ENCODE peak calls at places on chromosomes 5 and 9, in ten cellular contexts. One of them, this sample, is unnamed.

GRCh38 chr5:173750538-173751265 is 134.3 kb upstream of the BOD1 start:
- DNase-seq in psoas muscle: no peak
- DNase-seq in effector memory CD4-positive, alpha-beta T cell: no peak
- DNase-seq in astrocyte: no peak
- DNase-seq in uterus: no peak
- DNase-seq in brain microvascular endothelial cell: no peak
- DNase-seq in kidney: no peak
- DNase-seq in mesendoderm: no peak
- DNase-seq in CD8-positive, alpha-beta T cell: no peak
- DNase-seq in sigmoid colon: no peak
- DNase-seq in this sample: no peak

GRCh38 chr5:131845828-131846227 is 49.0 kb upstream of the FNIP1 start:
- DNase-seq in psoas muscle: no peak
- DNase-seq in effector memory CD4-positive, alpha-beta T cell: no peak
- DNase-seq in astrocyte: no peak
- DNase-seq in uterus: no peak
- DNase-seq in brain microvascular endothelial cell: no peak
- DNase-seq in kidney: no peak
- DNase-seq in mesendoderm: no peak
- DNase-seq in CD8-positive, alpha-beta T cell: no peak
- DNase-seq in sigmoid colon: no peak
- DNase-seq in this sample: no peak

GRCh38 chr5:133460172-133460758 is 152.1 kb downstream of the FSTL4 start:
- DNase-seq in psoas muscle: no peak
- DNase-seq in effector memory CD4-positive, alpha-beta T cell: no peak
- DNase-seq in astrocyte: no peak
- DNase-seq in uterus: no peak
- DNase-seq in brain microvascular endothelial cell: no peak
- DNase-seq in kidney: no peak
- DNase-seq in mesendoderm: peak; percentile 57
- DNase-seq in CD8-positive, alpha-beta T cell: no peak
- DNase-seq in sigmoid colon: no peak
- DNase-seq in this sample: peak; percentile 34

GRCh38 chr9:124392254-124392653 is 23.0 kb downstream of the PSMB7 start:
- DNase-seq in psoas muscle: peak; percentile 31
- DNase-seq in effector memory CD4-positive, alpha-beta T cell: no peak
- DNase-seq in astrocyte: peak; percentile 27
- DNase-seq in uterus: no peak
- DNase-seq in brain microvascular endothelial cell: no peak
- DNase-seq in kidney: peak; percentile 51
- DNase-seq in mesendoderm: no peak
- DNase-seq in CD8-positive, alpha-beta T cell: no peak
- DNase-seq in sigmoid colon: no peak
- DNase-seq in this sample: no peak

GRCh38 chr9:124040935-124041816 is 29.6 kb downstream of the LHX2 start:
- DNase-seq in psoas muscle: peak; percentile 51
- DNase-seq in effector memory CD4-positive, alpha-beta T cell: peak; percentile 9
- DNase-seq in astrocyte: no peak
- DNase-seq in uterus: no peak
- DNase-seq in brain microvascular endothelial cell: no peak
- DNase-seq in kidney: no peak
- DNase-seq in mesendoderm: no peak
- DNase-seq in CD8-positive, alpha-beta T cell: no peak
- DNase-seq in sigmoid colon: no peak
- DNase-seq in this sample: peak; percentile 44

GRCh38 chr5:88119535-88119934 is 149.1 kb downstream of the TMEM161B start:
- DNase-seq in psoas muscle: no peak
- DNase-seq in effector memory CD4-positive, alpha-beta T cell: no peak
- DNase-seq in astrocyte: peak; percentile 45
- DNase-seq in uterus: no peak
- DNase-seq in brain microvascular endothelial cell: no peak
- DNase-seq in kidney: no peak
- DNase-seq in mesendoderm: no peak
- DNase-seq in CD8-positive, alpha-beta T cell: no peak
- DNase-seq in sigmoid colon: no peak
- DNase-seq in this sample: no peak

GRCh38 chr9:88781500-88782391 is 209.5 kb upstream of the S1PR3 start:
- DNase-seq in psoas muscle: no peak
- DNase-seq in effector memory CD4-positive, alpha-beta T cell: no peak
- DNase-seq in astrocyte: peak; percentile 69
- DNase-seq in uterus: peak; percentile 62
- DNase-seq in brain microvascular endothelial cell: peak; percentile 92
- DNase-seq in kidney: peak; percentile 72
- DNase-seq in mesendoderm: peak; percentile 80
- DNase-seq in CD8-positive, alpha-beta T cell: no peak
- DNase-seq in sigmoid colon: no peak
- DNase-seq in this sample: peak; percentile 37

GRCh38 chr5:26343801-26344310 is 694.5 kb downstream of the CDH9 start:
- DNase-seq in psoas muscle: no peak
- DNase-seq in effector memory CD4-positive, alpha-beta T cell: no peak
- DNase-seq in astrocyte: no peak
- DNase-seq in uterus: no peak
- DNase-seq in brain microvascular endothelial cell: no peak
- DNase-seq in kidney: no peak
- DNase-seq in mesendoderm: no peak
- DNase-seq in CD8-positive, alpha-beta T cell: no peak
- DNase-seq in sigmoid colon: no peak
- DNase-seq in this sample: no peak

GRCh38 chr5:24712947-24713346 is 68.2 kb upstream of the CDH10 start:
- DNase-seq in psoas muscle: no peak
- DNase-seq in effector memory CD4-positive, alpha-beta T cell: no peak
- DNase-seq in astrocyte: no peak
- DNase-seq in uterus: no peak
- DNase-seq in brain microvascular endothelial cell: no peak
- DNase-seq in kidney: no peak
- DNase-seq in mesendoderm: no peak
- DNase-seq in CD8-positive, alpha-beta T cell: no peak
- DNase-seq in sigmoid colon: no peak
- DNase-seq in this sample: no peak

GRCh38 chr9:115400801-115401200 is 282.8 kb upstream of the TNC start:
- DNase-seq in psoas muscle: peak; percentile 17
- DNase-seq in effector memory CD4-positive, alpha-beta T cell: no peak
- DNase-seq in astrocyte: peak; percentile 90
- DNase-seq in uterus: no peak
- DNase-seq in brain microvascular endothelial cell: peak; percentile 25
- DNase-seq in kidney: no peak
- DNase-seq in mesendoderm: no peak
- DNase-seq in CD8-positive, alpha-beta T cell: no peak
- DNase-seq in sigmoid colon: no peak
- DNase-seq in this sample: peak; percentile 60

GRCh38 chr5:149170292-149170691 is 29.0 kb downstream of the ABLIM3 start:
- DNase-seq in psoas muscle: no peak
- DNase-seq in effector memory CD4-positive, alpha-beta T cell: no peak
- DNase-seq in astrocyte: peak; percentile 67
- DNase-seq in uterus: no peak
- DNase-seq in brain microvascular endothelial cell: no peak
- DNase-seq in kidney: no peak
- DNase-seq in mesendoderm: no peak
- DNase-seq in CD8-positive, alpha-beta T cell: no peak
- DNase-seq in sigmoid colon: no peak
- DNase-seq in this sample: no peak

GRCh38 chr9:1208185-1208584 is 158.0 kb downstream of the DMRT2 start:
- DNase-seq in psoas muscle: peak; percentile 15
- DNase-seq in effector memory CD4-positive, alpha-beta T cell: no peak
- DNase-seq in astrocyte: peak; percentile 42
- DNase-seq in uterus: peak; percentile 58
- DNase-seq in brain microvascular endothelial cell: peak; percentile 41
- DNase-seq in kidney: no peak
- DNase-seq in mesendoderm: no peak
- DNase-seq in CD8-positive, alpha-beta T cell: no peak
- DNase-seq in sigmoid colon: no peak
- DNase-seq in this sample: peak; percentile 94

GRCh38 chr5:61620660-61621650 is 288.9 kb downstream of the ZSWIM6 start:
- DNase-seq in psoas muscle: no peak
- DNase-seq in effector memory CD4-positive, alpha-beta T cell: no peak
- DNase-seq in astrocyte: no peak
- DNase-seq in uterus: no peak
- DNase-seq in brain microvascular endothelial cell: no peak
- DNase-seq in kidney: peak; percentile 52
- DNase-seq in mesendoderm: no peak
- DNase-seq in CD8-positive, alpha-beta T cell: no peak
- DNase-seq in sigmoid colon: peak; percentile 85
- DNase-seq in this sample: no peak

GRCh38 chr9:98909935-98910334 is 33.8 kb upstream of the COL15A1 start:
- DNase-seq in psoas muscle: no peak
- DNase-seq in effector memory CD4-positive, alpha-beta T cell: no peak
- DNase-seq in astrocyte: no peak
- DNase-seq in uterus: no peak
- DNase-seq in brain microvascular endothelial cell: no peak
- DNase-seq in kidney: no peak
- DNase-seq in mesendoderm: no peak
- DNase-seq in CD8-positive, alpha-beta T cell: no peak
- DNase-seq in sigmoid colon: no peak
- DNase-seq in this sample: no peak

DNA sequence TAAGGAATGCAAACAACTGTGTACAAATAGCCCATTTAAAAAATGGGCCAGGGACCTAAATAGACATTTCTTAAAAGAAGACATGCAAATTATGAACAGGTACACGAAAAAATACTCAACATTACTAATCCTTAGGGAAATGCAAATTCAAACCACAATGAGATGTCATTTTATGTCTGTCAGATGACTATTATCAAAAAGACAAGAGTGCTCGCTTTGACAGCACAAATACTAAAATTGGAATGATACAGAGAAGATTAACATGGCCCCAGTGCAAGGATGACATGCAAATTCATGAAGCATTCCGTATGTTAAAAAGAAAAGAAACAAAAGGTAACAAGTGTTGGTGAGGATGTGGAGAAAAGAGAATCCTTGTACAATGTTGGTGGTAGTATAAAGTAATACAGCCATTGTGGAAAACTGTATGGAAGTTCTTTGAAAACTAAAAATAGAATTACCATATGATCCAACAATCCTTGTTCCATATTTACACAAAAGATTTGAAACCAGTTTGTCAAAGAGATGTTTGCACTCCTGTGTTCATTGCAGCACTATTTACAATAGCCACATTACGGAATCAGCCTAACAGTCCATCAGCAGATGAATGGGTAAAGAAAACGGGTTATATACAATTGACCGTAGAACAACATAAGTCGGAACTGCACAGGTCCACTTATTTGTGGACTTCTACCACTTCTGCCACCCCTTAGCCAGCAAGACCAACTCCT is 47.2 kb upstream of the PCAT7 start:
- DNase-seq in psoas muscle: no peak
- DNase-seq in effector memory CD4-positive, alpha-beta T cell: no peak
- DNase-seq in astrocyte: no peak
- DNase-seq in uterus: no peak
- DNase-seq in brain microvascular endothelial cell: no peak
- DNase-seq in kidney: no peak
- DNase-seq in mesendoderm: no peak
- DNase-seq in CD8-positive, alpha-beta T cell: no peak
- DNase-seq in sigmoid colon: no peak
- DNase-seq in this sample: no peak
- H3K27ac ChIP-seq in psoas muscle: no peak overlapping the region
- H3K27ac ChIP-seq in effector memory CD4-positive, alpha-beta T cell: no peak overlapping the region
- H3K27ac ChIP-seq in astrocyte: no peak overlapping the region
- H3K27ac ChIP-seq in uterus: no peak overlapping the region
- H3K27ac ChIP-seq in brain microvascular endothelial cell: no peak overlapping the region
- H3K27ac ChIP-seq in kidney: no peak overlapping the region
- H3K27ac ChIP-seq in mesendoderm: no peak overlapping the region
- H3K27ac ChIP-seq in CD8-positive, alpha-beta T cell: no peak overlapping the region
- H3K27ac ChIP-seq in sigmoid colon: no peak overlapping the region
- H3K27ac ChIP-seq in this sample: no peak overlapping the region

GRCh38 chr5:111498346-111498745 is 14.0 kb downstream of the STARD4 start:
- DNase-seq in psoas muscle: no peak
- DNase-seq in effector memory CD4-positive, alpha-beta T cell: no peak
- DNase-seq in astrocyte: no peak
- DNase-seq in uterus: no peak
- DNase-seq in brain microvascular endothelial cell: no peak
- DNase-seq in kidney: no peak
- DNase-seq in mesendoderm: no peak
- DNase-seq in CD8-positive, alpha-beta T cell: no peak
- DNase-seq in sigmoid colon: no peak
- DNase-seq in this sample: no peak
- H3K36me3 ChIP-seq in psoas muscle: peaks cover 17% of the 10 kb centered on the region
- H3K36me3 ChIP-seq in effector memory CD4-positive, alpha-beta T cell: peaks cover 6% of the 10 kb centered on the region
- H3K36me3 ChIP-seq in astrocyte: peaks cover 50% of the 10 kb centered on the region
- H3K36me3 ChIP-seq in uterus: no peaks in the 10 kb centered on the region
- H3K36me3 ChIP-seq in brain microvascular endothelial cell: peaks cover 59% of the 10 kb centered on the region
- H3K36me3 ChIP-seq in kidney: no peaks in the 10 kb centered on the region
- H3K36me3 ChIP-seq in mesendoderm: no peaks in the 10 kb centered on the region
- H3K36me3 ChIP-seq in CD8-positive, alpha-beta T cell: no peaks in the 10 kb centered on the region
- H3K36me3 ChIP-seq in sigmoid colon: no peaks in the 10 kb centered on the region
- H3K36me3 ChIP-seq in this sample: peaks cover 34% of the 10 kb centered on the region

DNA sequence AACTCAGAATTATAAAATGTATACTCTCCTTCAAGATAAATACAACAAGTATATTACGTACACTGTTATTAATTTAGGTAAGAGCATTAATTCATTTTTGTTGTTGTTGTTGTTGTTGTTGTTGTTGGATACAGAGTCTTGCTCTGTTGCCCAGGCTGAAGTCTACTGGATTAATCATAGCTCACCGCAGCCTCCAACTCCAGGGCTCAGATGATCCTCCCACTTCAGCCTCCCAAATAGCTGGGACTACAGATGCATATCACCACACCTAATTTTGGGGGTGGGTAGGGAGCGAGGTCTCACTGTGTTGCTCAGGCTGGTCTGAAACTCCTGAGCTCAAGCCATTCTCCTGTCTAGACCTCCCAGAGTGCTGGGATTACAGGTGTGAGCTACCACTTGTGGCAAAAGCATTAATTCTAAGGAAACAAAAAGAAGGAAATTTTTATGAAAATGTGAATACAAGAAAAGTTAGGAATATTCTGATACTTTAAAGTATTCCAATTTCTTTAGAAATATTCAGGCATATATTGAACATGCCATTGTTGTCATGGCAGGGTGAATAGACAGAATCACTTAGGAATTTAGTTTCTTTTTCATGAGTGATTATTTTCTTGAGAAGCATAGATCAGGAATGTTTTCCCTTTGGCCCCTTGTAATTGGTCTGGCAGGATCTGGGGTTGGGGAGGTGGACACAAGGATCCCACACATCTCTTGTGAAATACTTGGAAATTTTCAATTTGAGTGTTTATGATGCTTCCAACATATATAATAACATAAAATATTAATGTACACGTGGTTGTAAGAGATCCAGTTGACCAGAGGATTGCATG is 263.7 kb downstream of the FANCC start:
- DNase-seq in psoas muscle: no peak
- DNase-seq in effector memory CD4-positive, alpha-beta T cell: no peak
- DNase-seq in astrocyte: no peak
- DNase-seq in uterus: no peak
- DNase-seq in brain microvascular endothelial cell: no peak
- DNase-seq in kidney: no peak
- DNase-seq in mesendoderm: peak; percentile 91
- DNase-seq in CD8-positive, alpha-beta T cell: no peak
- DNase-seq in sigmoid colon: no peak
- DNase-seq in this sample: peak; percentile 50
- H3K27ac ChIP-seq in psoas muscle: peak overlapping the region; percentile 93
- H3K27ac ChIP-seq in effector memory CD4-positive, alpha-beta T cell: no peak overlapping the region
- H3K27ac ChIP-seq in astrocyte: peak overlapping the region; percentile 17
- H3K27ac ChIP-seq in uterus: peak overlapping the region; percentile 23
- H3K27ac ChIP-seq in brain microvascular endothelial cell: no peak overlapping the region
- H3K27ac ChIP-seq in kidney: no peak overlapping the region
- H3K27ac ChIP-seq in mesendoderm: no peak overlapping the region
- H3K27ac ChIP-seq in CD8-positive, alpha-beta T cell: no peak overlapping the region
- H3K27ac ChIP-seq in sigmoid colon: peak overlapping the region; percentile 77
- H3K27ac ChIP-seq in this sample: peak overlapping the region; percentile 85

DNA sequence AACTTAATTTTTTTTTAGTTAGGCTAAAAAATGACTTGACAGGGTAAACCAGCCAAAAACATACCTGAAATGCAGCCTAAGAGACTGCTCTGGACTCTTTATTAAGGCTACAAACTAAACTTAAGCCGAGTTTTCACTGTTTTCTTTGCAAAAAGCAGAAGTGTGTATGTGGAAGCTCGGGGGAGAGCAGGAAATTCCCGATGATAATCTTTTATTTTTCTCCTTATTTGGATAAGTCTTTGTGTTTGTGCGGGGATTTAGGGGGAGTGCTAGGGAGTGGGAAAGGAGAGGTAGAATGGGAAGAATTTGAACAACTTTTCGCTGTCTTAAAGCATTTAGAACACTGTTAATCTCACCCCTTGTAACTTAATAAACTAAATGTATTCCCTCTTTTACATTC is 30.7 kb upstream of the GPR21 start:
- DNase-seq in psoas muscle: no peak
- DNase-seq in effector memory CD4-positive, alpha-beta T cell: no peak
- DNase-seq in astrocyte: peak; percentile 23
- DNase-seq in uterus: no peak
- DNase-seq in brain microvascular endothelial cell: peak; percentile 11
- DNase-seq in kidney: no peak
- DNase-seq in mesendoderm: peak; percentile 24
- DNase-seq in CD8-positive, alpha-beta T cell: no peak
- DNase-seq in sigmoid colon: no peak
- DNase-seq in this sample: no peak
- H3K36me3 ChIP-seq in psoas muscle: peaks cover 72% of the 10 kb centered on the region
- H3K36me3 ChIP-seq in effector memory CD4-positive, alpha-beta T cell: peaks cover 8% of the 10 kb centered on the region
- H3K36me3 ChIP-seq in astrocyte: no peaks in the 10 kb centered on the region
- H3K36me3 ChIP-seq in uterus: no peaks in the 10 kb centered on the region
- H3K36me3 ChIP-seq in brain microvascular endothelial cell: no peaks in the 10 kb centered on the region
- H3K36me3 ChIP-seq in kidney: peaks cover under 1% of the 10 kb centered on the region
- H3K36me3 ChIP-seq in mesendoderm: no peaks in the 10 kb centered on the region
- H3K36me3 ChIP-seq in CD8-positive, alpha-beta T cell: peaks cover 6% of the 10 kb centered on the region
- H3K36me3 ChIP-seq in sigmoid colon: peaks cover 11% of the 10 kb centered on the region
- H3K36me3 ChIP-seq in this sample: no peaks in the 10 kb centered on the region

This sample was measured in GM23248.